ENCODE peak calls at places on chromosome 20, in five cellular contexts. C is tibial nerve, X is BJ, Q is foreskin keratinocyte, O is transverse colon. T is an unnamed sample.

GRCh38 chr20:5835870-5836269 is 85.7 kb downstream of the SHLD1 start:
- DNase-seq in C (no peak), X (peak), Q (no peak), O (no peak), T (no peak)

GRCh38 chr20:25039697-25040437 is 18.1 kb downstream of the ACSS1 start:
- DNase-seq in C (peak), X (no peak), Q (no peak), O (peak), T (no peak)

GRCh38 chr20:16707674-16708073 is 22.2 kb upstream of the SNRPB2 start:
- DNase-seq in C (no peak), X (no peak), Q (no peak), O (no peak), T (no peak)

GRCh38 chr20:45835230-45836224 is 1.9 kb downstream of the SNX21 start:
- DNase-seq in C (peak), X (peak), Q (no peak), O (peak), T (no peak)

GRCh38 chr20:36818185-36818584 is 44.6 kb upstream of the DSN1 start:
- DNase-seq in C (no peak), X (no peak), Q (no peak), O (no peak), T (no peak)

GRCh38 chr20:59603727-59604608 is at the start of gene PHACTR3:
- DNase-seq in C (no peak), X (no peak), Q (no peak), O (no peak), T (no peak)

GRCh38 chr20:4726710-4727391 is 5.1 kb downstream of the PRND start:
- DNase-seq in C (peak), X (peak), Q (peak), O (peak), T (peak)

GRCh38 chr20:61959301-61959700 is 106.4 kb downstream of the TAF4 start:
- DNase-seq in C (no peak), X (no peak), Q (no peak), O (no peak), T (no peak)

GRCh38 chr20:31842471-31843157 is 2.8 kb downstream of the FOXS1 start:
- DNase-seq in C (peak), X (no peak), Q (no peak), O (no peak), T (no peak)

GRCh38 chr20:52975024-52975732 is 3.0 kb downstream of the TSHZ2 start:
- DNase-seq in C (no peak), X (no peak), Q (no peak), O (no peak), T (no peak)

GRCh38 chr20:31712112-31712553 is 10.5 kb downstream of the BCL2L1 start:
- DNase-seq in C (peak), X (no peak), Q (no peak), O (no peak), T (no peak)

GRCh38 chr20:38181207-38181693 is 16.2 kb upstream of the TGM2 start:
- DNase-seq in C (no peak), X (no peak), Q (no peak), O (no peak), T (no peak)

GRCh38 chr20:41179961-41180360 is 42.6 kb downstream of the PLCG1 start:
- DNase-seq in C (peak), X (no peak), Q (no peak), O (no peak), T (no peak)

GRCh38 chr20:36614781-36615557 is 9.4 kb downstream of the RAB5IF start:
- DNase-seq in C (no peak), X (no peak), Q (no peak), O (no peak), T (no peak)

GRCh38 chr20:43508604-43509040 is 1.1 kb downstream of the L3MBTL1 start:
- DNase-seq in C (no peak), X (no peak), Q (no peak), O (no peak), T (no peak)

GRCh38 chr20:36572701-36573102 is 695 bp upstream of the TGIF2 start:
- DNase-seq in C (no peak), X (no peak), Q (peak), O (peak), T (no peak)

GRCh38 chr20:40564997-40565680 is 123.9 kb downstream of the MAFB start:
- DNase-seq in C (no peak), X (no peak), Q (peak), O (no peak), T (peak)

GRCh38 chr20:59598625-59599310 is 5.6 kb upstream of the PHACTR3 start:
- DNase-seq in C (no peak), X (no peak), Q (no peak), O (peak), T (no peak)

GRCh38 chr20:21513881-21514540 is at the start of gene NKX2-2:
- DNase-seq in C (no peak), X (no peak), Q (no peak), O (no peak), T (no peak)

GRCh38 chr20:57048027-57048869 is 218.2 kb downstream of the BMP7 start:
- DNase-seq in C (no peak), X (no peak), Q (no peak), O (peak), T (no peak)

GRCh38 chr20:62511915-62512610 is 36.3 kb upstream of the GATA5 start:
- DNase-seq in C (no peak), X (no peak), Q (no peak), O (no peak), T (no peak)

GRCh38 chr20:63973636-63974401 is 4.1 kb upstream of the ZNF512B start:
- DNase-seq in C (peak), X (peak), Q (peak), O (peak), T (no peak)

GRCh38 chr20:41276317-41276751 is 41.2 kb downstream of the ZHX3 start:
- DNase-seq in C (no peak), X (no peak), Q (no peak), O (no peak), T (no peak)

GRCh38 chr20:45444050-45444449 is 25.5 kb upstream of the WFDC2 start:
- DNase-seq in C (no peak), X (no peak), Q (no peak), O (no peak), T (no peak)